ENCODE peak calls at places on chromosomes 3 and 15, in four cellular contexts. Q is PC-9; C is effector memory CD4-positive, alpha-beta T cell; S is transverse colon. L is an unnamed sample. For H3K9me3, the result is how much of the 10 kb centered on the place peaks cover.

GRCh38 chr3:48141225-48142137 is 46.7 kb downstream of the CDC25A start:
- DNase-seq in S (no peak), C (no peak), Q (no peak), L (no peak)

GRCh38 chr3:56303508-56303907 is 164.8 kb downstream of the ERC2 start:
- DNase-seq in C (no peak), S (no peak), Q (no peak), L (no peak)

GRCh38 chr15:99324082-99324620 is 72.9 kb downstream of the LRRC28 start:
- DNase-seq in C (no peak), Q (peak), S (no peak), L (no peak)

GRCh38 chr15:51281368-51281967 is 56.9 kb downstream of the CYP19A1 start:
- DNase-seq in Q (no peak), C (no peak), S (peak), L (no peak)

GRCh38 chr3:51295625-51296024 is 89.5 kb upstream of the MANF start:
- DNase-seq in S (no peak), Q (no peak), C (no peak), L (no peak)

GRCh38 chr3:194364652-194365434 is 4.7 kb downstream of the LRRC15 start:
- DNase-seq in C (no peak), Q (no peak), S (peak), L (no peak)

GRCh38 chr15:73560501-73561117 is 72.6 kb downstream of the NPTN start:
- DNase-seq in C (no peak), Q (peak), S (no peak), L (no peak)

GRCh38 chr3:45029661-45030060 is 3.6 kb downstream of the CLEC3B start:
- DNase-seq in S (no peak), Q (no peak), C (no peak), L (no peak)

GRCh38 chr3:107813066-107813465 is 277.8 kb downstream of the CD47 start:
- DNase-seq in C (no peak), S (no peak), Q (no peak), L (no peak)

GRCh38 chr3:127035672-127036071 is 52.8 kb downstream of the PLXNA1 start:
- DNase-seq in S (peak), C (no peak), Q (peak), L (no peak)

GRCh38 chr3:47250309-47251060 is 32.1 kb downstream of the KIF9 start:
- DNase-seq in C (no peak), Q (no peak), S (peak), L (no peak)

GRCh38 chr15:46014532-46014931 is 379.7 kb downstream of the SQOR start:
- DNase-seq in S (no peak), Q (no peak), C (no peak), L (no peak)
- H3K9me3 ChIP-seq in S (under half), Q (under half), C (under half), L (under half)

DNA sequence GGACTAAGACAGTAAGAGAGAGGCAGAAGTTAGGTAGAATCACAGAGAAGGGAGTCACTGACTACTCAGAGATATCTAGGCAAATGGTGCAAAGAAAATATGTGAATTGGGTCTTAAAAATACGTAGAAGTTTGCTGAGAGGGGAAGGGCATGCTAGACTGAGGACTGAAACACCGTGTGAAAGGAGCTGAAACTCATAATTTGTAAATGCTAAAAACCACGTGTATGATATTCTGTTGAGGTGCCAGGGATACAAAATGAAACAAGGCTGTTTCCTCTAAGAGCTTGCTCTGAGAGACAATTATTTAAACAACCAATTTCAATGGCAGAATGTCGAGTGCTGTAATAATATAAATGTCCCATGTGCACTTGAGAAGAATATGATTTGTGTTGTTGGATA is 47.2 kb downstream of the NCK1 start:
- DNase-seq in Q (no peak), C (no peak), S (no peak), L (no peak)
- H3K9me3 ChIP-seq in Q (under half), C (under half), S (under half), L (under half)

DNA sequence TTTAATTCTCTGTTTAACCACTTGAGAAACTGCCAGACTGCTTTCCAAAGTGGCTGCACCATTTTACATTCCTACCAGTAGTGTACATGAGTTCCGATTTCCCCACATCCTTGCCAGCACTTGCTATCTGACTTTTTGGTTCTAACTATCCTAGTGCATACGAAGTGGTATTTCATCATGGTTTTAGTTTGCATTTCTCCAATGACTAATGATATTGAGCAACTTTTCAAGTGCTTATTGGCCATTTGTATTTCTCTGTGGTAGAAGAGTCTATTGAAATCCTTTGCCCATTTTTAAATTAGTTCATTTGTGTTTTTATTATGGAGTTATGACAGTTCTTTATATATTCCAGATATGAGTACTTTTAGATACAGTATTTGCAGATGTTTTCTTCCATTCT is 247.8 kb downstream of the GABRB3 start:
- DNase-seq in C (no peak), S (no peak), Q (no peak), L (no peak)
- H3K9me3 ChIP-seq in C (under half), S (under half), Q (under half), L (under half)

GRCh38 chr15:25239471-25240345 is 199.1 kb downstream of the UBE3A start:
- DNase-seq in S (no peak), Q (no peak), C (no peak), L (no peak)
- H3K9me3 ChIP-seq in S (under half), Q (under half), C (under half), L (under half)

GRCh38 chr15:69689133-69689532 is 236.5 kb downstream of the RPLP1 start:
- DNase-seq in C (no peak), Q (no peak), S (no peak), L (no peak)

GRCh38 chr15:69685524-69686452 is 233.2 kb downstream of the RPLP1 start:
- DNase-seq in Q (no peak), S (peak), C (no peak), L (no peak)

GRCh38 chr15:69692342-69692741 is 239.7 kb downstream of the RPLP1 start:
- DNase-seq in Q (no peak), S (no peak), C (no peak), L (no peak)

GRCh38 chr15:69686626-69687025 is 234.0 kb downstream of the RPLP1 start:
- DNase-seq in C (no peak), Q (no peak), S (no peak), L (no peak)
- H3K9me3 ChIP-seq in C (under half), Q (under half), S (under half), L (under half)

GRCh38 chr15:95346856-95347255 is 983.6 kb upstream of the NR2F2 start:
- DNase-seq in S (no peak), C (no peak), Q (no peak), L (no peak)

GRCh38 chr15:95341686-95342085 is 988.8 kb upstream of the NR2F2 start:
- DNase-seq in S (no peak), C (no peak), Q (no peak), L (no peak)

GRCh38 chr15:95347846-95348245 is 982.7 kb upstream of the NR2F2 start:
- DNase-seq in C (no peak), S (no peak), Q (no peak), L (no peak)

GRCh38 chr15:95350908-95351307 is 979.6 kb upstream of the NR2F2 start:
- DNase-seq in Q (no peak), C (no peak), S (no peak), L (no peak)

DNA sequence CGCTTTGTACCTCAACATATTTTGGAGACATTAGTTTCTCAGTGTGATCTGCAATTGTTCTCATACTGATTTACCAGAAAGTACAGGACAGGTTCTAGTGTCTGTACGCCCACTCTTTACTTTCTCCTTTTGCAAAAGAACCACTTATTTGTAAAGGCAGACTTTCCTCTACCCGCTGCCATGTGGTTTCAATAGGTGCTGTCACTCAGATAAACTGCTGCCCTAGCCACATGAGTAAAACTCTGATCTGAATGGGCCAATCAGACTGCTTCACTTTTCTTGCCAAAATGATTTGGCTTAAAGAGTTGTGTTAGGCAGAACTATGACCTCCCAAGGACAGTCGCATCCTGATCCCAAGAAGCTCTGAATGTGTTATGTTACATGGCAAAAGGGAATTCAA is 984.6 kb upstream of the NR2F2 start:
- DNase-seq in Q (no peak), C (no peak), S (no peak), L (no peak)
- H3K9me3 ChIP-seq in Q (under half), C (under half), S (under half), L (under half)

L was measured in T-helper 17 cell.